ENCODE peak calls at places on chromosomes 1 and 21, in five cellular contexts. W, D, H, T and O are unnamed samples.

GRCh38 chr21:31558839-31559367 is 100.6 kb upstream of the SOD1 start:
- DNase-seq in W (peak), T (peak), D (peak), H (peak), O (peak)

GRCh38 chr1:243507001-243507671 is 251.3 kb downstream of the SDCCAG8 start:
- DNase-seq in D (no peak), H (no peak), W (no peak), T (no peak), O (no peak)

GRCh38 chr1:77825356-77825709 is 45.9 kb downstream of the MIGA1 start:
- DNase-seq in W (peak), T (no peak), H (peak), D (peak), O (peak)

GRCh38 chr1:13786541-13786940 is 86.6 kb downstream of the PRDM2 start:
- DNase-seq in T (no peak), D (no peak), W (no peak), H (no peak), O (no peak)

GRCh38 chr1:67840449-67840848 is 7.2 kb upstream of the GNG12 start:
- DNase-seq in D (no peak), T (no peak), W (no peak), H (no peak), O (no peak)

GRCh38 chr21:43811262-43812105 is 22.1 kb downstream of the RRP1 start:
- DNase-seq in T (no peak), W (no peak), H (no peak), D (no peak), O (no peak)

GRCh38 chr1:145871994-145872411 is 13.1 kb upstream of the PIAS3 start:
- DNase-seq in D (peak), T (peak), H (no peak), W (no peak), O (peak)

GRCh38 chr1:235011599-235012435 is 116.8 kb downstream of the TOMM20 start:
- DNase-seq in T (peak), D (peak), H (peak), W (no peak), O (peak)

GRCh38 chr1:12407050-12407961 is 177.5 kb downstream of the VPS13D start:
- DNase-seq in T (no peak), W (no peak), H (no peak), D (peak), O (no peak)

GRCh38 chr1:30045304-30046090 is 677.9 kb downstream of the MATN1 start:
- DNase-seq in H (no peak), T (no peak), W (no peak), D (no peak), O (no peak)

GRCh38 chr1:37498872-37499617 is 15.5 kb downstream of the MEAF6 start:
- DNase-seq in H (no peak), T (no peak), W (peak), D (no peak), O (no peak)

GRCh38 chr1:72705921-72706320 is 423.6 kb upstream of the NEGR1 start:
- DNase-seq in D (no peak), T (no peak), H (no peak), W (no peak), O (no peak)

GRCh38 chr1:99465176-99465900 is 180.6 kb upstream of the PALMD start:
- DNase-seq in D (no peak), T (no peak), W (no peak), H (no peak), O (no peak)

GRCh38 chr1:151325646-151326429 is 1.4 kb downstream of the PI4KB start:
- DNase-seq in H (no peak), T (no peak), D (no peak), W (no peak), O (no peak)

GRCh38 chr1:65260851-65261473 is 48.4 kb upstream of the DNAJC6 start:
- DNase-seq in W (no peak), D (peak), H (no peak), T (no peak), O (no peak)

GRCh38 chr1:119290297-119290696 is 78.3 kb upstream of the HAO2 start:
- DNase-seq in D (no peak), H (no peak), T (no peak), W (no peak), O (no peak)

DNA sequence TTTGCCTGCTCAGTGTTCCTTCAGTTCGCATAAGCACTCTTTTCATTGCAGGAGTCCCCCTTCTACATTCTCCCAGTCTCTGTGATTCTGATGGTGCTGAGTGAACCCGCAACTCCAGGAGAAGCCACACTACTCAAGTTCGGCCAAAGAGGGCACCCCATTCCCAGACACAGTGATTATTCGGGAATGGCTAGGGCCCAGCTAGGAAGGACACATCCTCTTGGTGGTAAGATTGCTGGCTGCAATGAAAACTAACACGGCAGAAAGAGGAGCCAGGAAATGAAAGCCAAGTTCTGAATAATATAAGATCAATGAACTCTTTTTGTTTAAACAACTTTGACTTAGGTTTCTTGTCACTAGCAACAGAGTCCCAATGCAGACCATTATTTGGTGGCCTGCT is 14.9 kb downstream of the CREG1 start:
- DNase-seq in W (no peak), H (no peak), D (no peak), T (no peak), O (no peak)
- TF ChIP-seq CTCF in W (no peak), H (no peak), D (no peak), T (no peak), O (no peak)

GRCh38 chr1:205587576-205587975 is 44.2 kb downstream of the ELK4 start:
- DNase-seq in D (no peak), H (no peak), T (peak), W (no peak), O (no peak)

GRCh38 chr1:205590777-205591513 is 40.9 kb downstream of the ELK4 start:
- DNase-seq in T (no peak), H (no peak), W (no peak), D (no peak), O (no peak)

GRCh38 chr1:205590457-205590768 is 41.4 kb downstream of the ELK4 start:
- DNase-seq in D (no peak), T (no peak), W (no peak), H (no peak), O (no peak)

GRCh38 chr1:205589618-205590456 is 42.0 kb downstream of the ELK4 start:
- DNase-seq in D (no peak), H (no peak), W (no peak), T (peak), O (no peak)

GRCh38 chr1:205588691-205589445 is 42.9 kb downstream of the ELK4 start:
- DNase-seq in T (peak), W (no peak), D (peak), H (no peak), O (no peak)
- TF ChIP-seq CTCF in T (peak), W (no peak), D (peak), H (peak), O (no peak)

GRCh38 chr1:21857840-21858670 is 46.0 kb downstream of the LDLRAD2 start:
- DNase-seq in T (no peak), D (no peak), W (no peak), H (no peak), O (no peak)
- TF ChIP-seq CTCF in T (no peak), D (no peak), W (no peak), H (no peak), O (no peak)

GRCh38 chr1:63082754-63083153 is 239.6 kb upstream of the FOXD3 start:
- DNase-seq in D (no peak), H (no peak), W (no peak), T (no peak), O (no peak)

GRCh38 chr1:63087966-63088365 is 234.4 kb upstream of the FOXD3 start:
- DNase-seq in W (no peak), D (no peak), H (no peak), T (no peak), O (no peak)
- TF ChIP-seq CTCF in W (no peak), D (no peak), H (no peak), T (no peak), O (no peak)

GRCh38 chr1:40363721-40364120 is 9.8 kb upstream of the SMAP2 start:
- DNase-seq in H (no peak), T (no peak), D (peak), W (no peak), O (no peak)
- TF ChIP-seq CTCF in H (no peak), T (no peak), D (peak), W (no peak), O (no peak)

DNA sequence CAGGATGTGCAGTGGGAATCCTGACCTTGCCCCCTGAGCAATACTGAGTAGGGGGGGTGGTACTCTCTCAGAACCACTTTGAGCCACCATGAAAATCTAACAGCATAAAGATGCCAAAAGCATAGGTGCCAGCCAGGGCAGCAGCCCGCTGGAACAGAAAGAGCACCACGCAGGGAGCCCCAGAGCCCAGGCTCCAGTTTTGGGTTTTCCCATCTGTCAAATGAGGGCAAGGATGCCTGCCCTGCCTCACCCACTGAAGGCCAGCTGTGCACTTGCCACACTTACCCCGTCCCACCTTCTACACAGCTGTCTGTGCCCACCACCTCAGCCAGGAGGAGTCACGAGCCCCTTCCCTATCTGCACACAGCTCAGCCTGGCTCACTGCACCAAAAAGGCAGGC is 20.8 kb downstream of the LRP8 start:
- DNase-seq in D (no peak), T (no peak), W (no peak), H (no peak), O (no peak)
- TF ChIP-seq CTCF in D (no peak), T (no peak), W (no peak), H (no peak), O (no peak)

DNA sequence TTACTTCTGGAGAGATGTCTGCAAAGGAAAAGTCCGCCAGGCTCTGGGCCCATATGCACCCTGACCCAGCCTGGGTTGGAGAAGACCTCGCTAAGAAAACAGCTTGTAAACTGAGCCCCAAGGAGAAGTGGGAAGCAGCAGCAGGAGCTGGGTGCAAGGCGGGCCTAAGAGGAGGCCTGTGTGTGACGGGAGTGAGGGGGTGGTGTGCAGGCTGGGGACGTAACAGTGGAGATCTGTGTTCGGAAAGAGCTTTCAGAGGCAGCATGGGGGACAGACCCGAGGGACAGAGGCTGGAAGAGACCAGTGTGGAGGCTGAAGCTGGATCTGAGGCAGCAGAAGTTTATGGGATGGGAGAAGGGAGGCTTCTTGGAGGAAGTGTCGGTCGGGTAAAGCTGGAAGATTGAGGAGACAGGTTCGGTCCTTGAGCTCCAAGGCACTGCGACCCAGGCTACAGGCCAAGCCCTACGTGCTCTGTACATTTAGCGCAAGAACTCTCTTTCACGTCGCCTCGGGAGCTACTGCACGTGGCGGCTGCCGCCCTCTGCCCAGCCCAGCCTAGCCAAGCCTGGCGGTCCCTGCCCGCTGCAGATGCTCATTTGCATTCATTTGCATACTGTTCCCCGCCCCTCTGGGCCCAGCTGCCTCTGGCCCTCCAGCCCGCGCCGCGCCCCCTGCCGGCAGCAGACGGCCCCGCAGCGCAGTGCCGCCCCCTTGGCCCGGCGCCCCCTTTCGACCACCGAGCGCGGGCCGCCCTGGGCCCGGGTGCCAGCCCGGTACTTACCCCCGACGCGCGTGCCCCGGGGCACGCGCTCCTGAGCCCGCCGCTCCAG is 6.3 kb downstream of the HPCA start:
- DNase-seq in D (peak), T (peak), W (no peak), H (no peak), O (no peak)
- TF ChIP-seq CTCF in D (peak), T (peak), W (peak), H (peak), O (peak)

GRCh38 chr1:204528241-204528640 is 12.0 kb downstream of the MDM4 start:
- DNase-seq in D (no peak), W (no peak), H (no peak), T (peak), O (no peak)

GRCh38 chr1:204530932-204531331 is 14.7 kb downstream of the MDM4 start:
- DNase-seq in T (no peak), D (no peak), H (no peak), W (no peak), O (no peak)

GRCh38 chr1:204528677-204529076 is 12.5 kb downstream of the MDM4 start:
- DNase-seq in D (no peak), W (no peak), T (no peak), H (no peak), O (no peak)

GRCh38 chr1:204532832-204533231 is 16.6 kb downstream of the MDM4 start:
- DNase-seq in D (no peak), T (no peak), H (no peak), W (no peak), O (no peak)

DNA sequence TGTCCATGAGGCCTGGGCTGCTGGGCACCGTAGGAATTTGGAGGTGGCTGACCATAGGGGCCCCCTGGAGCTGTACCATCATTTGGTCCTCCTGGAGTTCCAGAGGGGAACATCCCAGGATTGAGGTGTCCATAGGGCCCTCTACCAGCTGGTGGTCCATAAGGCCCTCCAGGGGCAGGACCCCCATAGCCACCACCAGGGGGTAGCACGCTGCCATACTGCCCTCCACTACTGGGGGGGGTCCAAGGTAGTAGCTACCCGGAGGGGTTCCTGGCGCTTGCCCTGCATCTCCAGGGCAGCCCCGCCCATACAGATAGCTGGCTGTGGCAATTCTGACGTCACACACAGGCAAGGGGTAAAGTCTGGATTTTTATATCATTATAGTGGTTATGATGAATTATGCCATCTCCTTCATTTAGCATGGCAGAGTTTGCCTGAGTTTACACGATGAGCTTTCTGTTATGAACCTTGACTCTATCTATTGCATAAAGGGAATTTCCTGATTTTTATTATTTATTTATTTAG is 13.2 kb downstream of the MDM4 start:
- DNase-seq in D (no peak), H (no peak), T (no peak), W (no peak), O (no peak)
- TF ChIP-seq CTCF in D (no peak), H (no peak), T (no peak), W (no peak), O (no peak)